ENCODE peak calls at places on chromosomes 6 and 20, in seven cellular contexts. O is GM12865, C is adrenal gland, I is fibroblast of lung, D is vagina, A is heart right ventricle, K is cardiac fibroblast. G is an unnamed sample.

GRCh38 chr6:96186094-96186493 is 170.3 kb downstream of the FUT9 start:
- DNase-seq in I (no peak), C (no peak), O (no peak), K (no peak), A (no peak), D (no peak), G (no peak)

GRCh38 chr20:25014816-25015215 is 22.3 kb upstream of the APMAP start:
- DNase-seq in I (no peak), C (peak; percentile 27), A (no peak), D (no peak), O (peak; percentile 12), K (no peak), G (no peak)

GRCh38 chr6:34370371-34370770 is 22.1 kb downstream of the NUDT3 start:
- DNase-seq in O (no peak), C (no peak), A (peak; percentile 48), K (no peak), I (no peak), D (no peak), G (no peak)

GRCh38 chr6:124885171-124885570 is 77.1 kb upstream of the RNF217 start:
- DNase-seq in O (no peak), C (no peak), K (peak; percentile 11), A (no peak), D (no peak), I (peak; percentile 9), G (no peak)

GRCh38 chr20:12068146-12068545 is 150.5 kb downstream of the BTBD3 start:
- DNase-seq in A (no peak), D (no peak), K (no peak), C (no peak), I (peak; percentile 40), O (no peak), G (no peak)

GRCh38 chr6:154504865-154505449 is 5.5 kb downstream of the CNKSR3 start:
- DNase-seq in A (no peak), K (no peak), O (no peak), D (no peak), I (no peak), C (no peak), G (no peak)

GRCh38 chr6:117204903-117205302 is 60.5 kb upstream of the VGLL2 start:
- DNase-seq in K (no peak), D (no peak), A (no peak), O (no peak), C (no peak), I (no peak), G (no peak)

GRCh38 chr6:35687658-35688604 is 784 bp downstream of the FKBP5 start:
- DNase-seq in D (no peak), C (peak; percentile 82), K (peak; percentile 47), A (peak; percentile 30), O (peak; percentile 81), I (peak; percentile 65), G (peak; percentile 40)

GRCh38 chr6:108323710-108324109 is 28.9 kb downstream of the AFG1L start:
- DNase-seq in A (no peak), C (no peak), O (no peak), D (no peak), I (no peak), K (no peak), G (no peak)

GRCh38 chr20:63554361-63555278 is 661 bp downstream of the FNDC11 start:
- DNase-seq in O (peak; percentile 75), I (no peak), A (no peak), K (no peak), C (no peak), D (no peak), G (no peak)

GRCh38 chr20:1300083-1300840 is 28.7 kb downstream of the SDCBP2 start:
- DNase-seq in O (no peak), I (no peak), D (no peak), C (no peak), K (no peak), A (no peak), G (no peak)

GRCh38 chr6:53527249-53527765 is 17.6 kb downstream of the GCLC start:
- DNase-seq in A (no peak), K (no peak), O (no peak), C (no peak), I (no peak), D (no peak), G (no peak)

GRCh38 chr6:6969761-6970223 is 138.0 kb upstream of the RREB1 start:
- DNase-seq in A (no peak), C (no peak), D (no peak), O (no peak), I (peak; percentile 12), K (no peak), G (no peak)

GRCh38 chr20:63082939-63083735 is 76.4 kb upstream of the BHLHE23 start:
- DNase-seq in I (no peak), O (no peak), A (no peak), C (no peak), D (no peak), K (no peak), G (no peak)

GRCh38 chr20:17617212-17617867 is 47.5 kb downstream of the DSTN start:
- DNase-seq in D (no peak), C (peak; percentile 80), K (peak; percentile 37), A (no peak), I (no peak), O (peak; percentile 56), G (peak; percentile 44)

GRCh38 chr6:28449056-28449455 is 5.8 kb upstream of the ZSCAN23 start:
- DNase-seq in O (no peak), I (no peak), C (no peak), K (no peak), D (no peak), A (no peak), G (no peak)

GRCh38 chr20:62030834-62031434 is 34.7 kb downstream of the TAF4 start:
- DNase-seq in O (peak; percentile 74), K (no peak), C (no peak), I (no peak), A (no peak), D (no peak), G (no peak)

GRCh38 chr6:1524040-1524480 is 85.7 kb upstream of the FOXC1 start:
- DNase-seq in K (peak; percentile 55), D (no peak), I (peak; percentile 48), C (peak; percentile 66), O (peak; percentile 60), A (peak; percentile 50), G (peak; percentile 59)

GRCh38 chr6:83474309-83474708 is 38.0 kb upstream of the PRSS35 start:
- DNase-seq in A (peak; percentile 10), I (peak; percentile 1), D (no peak), K (peak; percentile 7), O (no peak), C (peak; percentile 66), G (peak; percentile 41)

GRCh38 chr20:58793512-58794420 is 56.9 kb downstream of the GNAS-AS1 start:
- DNase-seq in C (no peak), I (no peak), O (no peak), K (no peak), D (no peak), A (no peak), G (no peak)

GRCh38 chr6:161486326-161486725 is 212.5 kb upstream of the AGPAT4 start:
- DNase-seq in I (peak; percentile 84), D (no peak), A (peak; percentile 30), C (peak; percentile 65), K (peak; percentile 66), O (no peak), G (peak; percentile 78)

GRCh38 chr6:54419885-54420284 is 111.6 kb downstream of the TINAG start:
- DNase-seq in K (peak; percentile 95), O (no peak), D (no peak), C (no peak), A (no peak), I (peak; percentile 93), G (peak; percentile 94)

GRCh38 chr6:34362909-34363713 is 29.4 kb downstream of the NUDT3 start:
- DNase-seq in A (no peak), D (no peak), O (peak; percentile 63), I (no peak), K (no peak), C (no peak), G (no peak)

GRCh38 chr20:13174402-13174801 is 46.7 kb upstream of the ISM1 start:
- DNase-seq in O (peak; percentile 16), C (no peak), K (no peak), I (no peak), A (no peak), D (no peak), G (no peak)

GRCh38 chr6:51711876-51712275 is 375.5 kb downstream of the PKHD1 start:
- DNase-seq in I (no peak), K (no peak), O (no peak), A (no peak), C (no peak), D (no peak), G (no peak)

GRCh38 chr6:135921176-135921575 is 69.7 kb downstream of the PDE7B start:
- DNase-seq in A (no peak), O (no peak), K (peak; percentile 41), D (no peak), C (no peak), I (no peak), G (peak; percentile 22)

GRCh38 chr6:135922170-135922569 is 70.7 kb downstream of the PDE7B start:
- DNase-seq in D (no peak), C (peak; percentile 69), I (peak; percentile 98), O (peak; percentile 37), K (peak; percentile 99), A (peak; percentile 54), G (peak; percentile 100)

GRCh38 chr6:135922746-135923145 is 71.2 kb downstream of the PDE7B start:
- DNase-seq in D (no peak), I (peak; percentile 83), A (peak; percentile 46), O (no peak), C (no peak), K (peak; percentile 51), G (peak; percentile 96)

GRCh38 chr6:135920689-135921088 is 69.2 kb downstream of the PDE7B start:
- DNase-seq in C (no peak), O (no peak), D (no peak), A (no peak), K (no peak), I (no peak), G (peak; percentile 36)

GRCh38 chr6:135919026-135919425 is 67.5 kb downstream of the PDE7B start:
- DNase-seq in O (no peak), C (no peak), A (no peak), D (no peak), I (no peak), K (no peak), G (no peak)
- TF ChIP-seq CTCF in O (no peak), C (no peak), A (no peak), D (no peak), I (no peak), K (no peak), G (no peak)

GRCh38 chr6:30493643-30494250 is 4.4 kb downstream of the HLA-E start:
- DNase-seq in K (no peak), O (peak; percentile 63), D (no peak), C (no peak), A (no peak), I (no peak), G (no peak)
- H3K4me3 ChIP-seq in K (no peak overlapping the region), O (no peak overlapping the region), D (no peak overlapping the region), C (no peak overlapping the region), A (no peak overlapping the region), I (no peak overlapping the region), G (no peak overlapping the region)

GRCh38 chr20:33005132-33005566 is 916 bp upstream of the SUN5 start:
- DNase-seq in C (no peak), D (no peak), O (peak; percentile 57), A (no peak), K (peak; percentile 25), I (peak; percentile 5), G (peak; percentile 25)
- TF ChIP-seq CTCF in C (no peak), D (no peak), O (peak; percentile 50), A (peak; percentile 36), K (peak; percentile 39), I (peak; percentile 52), G (peak; percentile 53)

DNA sequence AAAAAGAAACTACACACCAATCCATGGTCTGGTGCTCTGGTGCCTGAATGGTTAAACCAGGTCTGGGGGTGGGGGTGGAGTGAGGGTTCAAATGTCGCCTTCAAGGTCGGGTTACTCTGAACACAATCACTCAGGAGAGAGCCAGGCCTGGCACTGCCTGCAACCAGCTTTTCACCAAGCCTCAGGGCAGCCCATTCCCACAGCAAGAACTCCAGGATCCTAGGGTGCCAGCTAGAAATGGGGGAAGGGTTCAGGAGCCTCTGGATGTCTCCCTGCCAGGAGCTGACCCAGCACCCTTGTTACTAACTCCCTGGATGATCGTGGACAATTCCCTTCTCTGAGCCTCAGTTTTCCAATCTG is 6.7 kb downstream of the SDC4 start:
- DNase-seq in D (no peak), C (peak; percentile 64), A (no peak), O (no peak), K (no peak), I (no peak), G (no peak)
- H3K4me3 ChIP-seq in D (no peak overlapping the region), C (no peak overlapping the region), A (no peak overlapping the region), O (no peak overlapping the region), K (no peak overlapping the region), I (peak overlapping the region; percentile 97), G (no peak overlapping the region)